ENCODE peak calls at places on chromosomes 7 and 10, in nine cellular contexts. I is H7; P is ureter; L is sigmoid colon; N is PC-3; H is tibial artery; Z is activated T-cell treated with anti-CD3 and anti-CD28 coated beads for 1 hour; U is aorta; K is stimulated activated CD8-positive, alpha-beta memory T cell treated with anti-CD3 and anti-CD28 coated beads, Interleukin-12 subunit alpha, Interleukin-12 subunit beta, amount 100 ng/mL, for 4 hours. D is an unnamed sample.

GRCh38 chr10:44498222-44498621 is 113.3 kb upstream of the CXCL12 start:
- DNase-seq in U (no peak), K (no peak), N (no peak), L (no peak), H (no peak), I (no peak), P (no peak), Z (no peak), D (no peak)

GRCh38 chr7:70133291-70133690 is 535.0 kb downstream of the AUTS2 start:
- DNase-seq in P (no peak), L (no peak), Z (no peak), U (no peak), N (no peak), K (no peak), I (no peak), H (no peak), D (peak)

GRCh38 chr7:48528689-48529088 is 357.4 kb downstream of the ABCA13 start:
- DNase-seq in Z (no peak), L (no peak), I (peak), K (no peak), H (no peak), U (no peak), P (no peak), N (no peak), D (peak)

GRCh38 chr10:66322261-66322660 is 603.6 kb upstream of the LRRTM3 start:
- DNase-seq in P (no peak), K (no peak), N (peak), U (no peak), H (no peak), I (no peak), L (no peak), Z (no peak), D (no peak)

GRCh38 chr7:24755541-24756416 is 1.5 kb downstream of the GSDME start:
- DNase-seq in P (peak), K (no peak), Z (no peak), U (no peak), N (peak), H (no peak), I (no peak), L (no peak), D (no peak)

GRCh38 chr7:79593819-79594218 is 140.4 kb upstream of the MAGI2 start:
- DNase-seq in U (no peak), L (no peak), P (no peak), Z (no peak), I (no peak), N (peak), H (no peak), K (no peak), D (peak)

GRCh38 chr7:76206633-76207032 is 4.9 kb downstream of the SRRM3 start:
- DNase-seq in N (no peak), K (no peak), I (peak), P (no peak), Z (no peak), H (no peak), U (no peak), L (no peak), D (no peak)

GRCh38 chr10:126924180-126924914 is 19.1 kb downstream of the DOCK1 start:
- DNase-seq in H (no peak), K (no peak), N (no peak), I (no peak), U (no peak), Z (no peak), L (no peak), P (no peak), D (no peak)

GRCh38 chr7:139095194-139095659 is 14.3 kb downstream of the ZC3HAV1 start:
- DNase-seq in Z (peak), L (no peak), K (peak), N (no peak), H (no peak), U (no peak), I (peak), P (peak), D (peak)

GRCh38 chr10:88473989-88474883 is 108.9 kb downstream of the RNLS start:
- DNase-seq in K (no peak), Z (no peak), L (no peak), N (no peak), I (no peak), H (no peak), P (no peak), U (no peak), D (peak)

GRCh38 chr7:74256446-74257408 is 2.5 kb upstream of the RFC2 start:
- DNase-seq in I (no peak), U (no peak), K (no peak), H (peak), N (no peak), Z (no peak), P (no peak), L (no peak), D (no peak)

GRCh38 chr10:44974082-44974627 is 4.5 kb downstream of the DEPP1 start:
- DNase-seq in K (no peak), N (no peak), Z (no peak), H (peak), L (peak), P (no peak), I (no peak), U (peak), D (no peak)

GRCh38 chr10:1243486-1244182 is 187.4 kb downstream of the WDR37 start:
- DNase-seq in K (no peak), Z (no peak), U (peak), P (peak), I (peak), N (no peak), H (no peak), L (no peak), D (no peak)

GRCh38 chr10:78038105-78038504 is 4.4 kb downstream of the RPS24 start:
- DNase-seq in P (no peak), K (no peak), U (no peak), Z (no peak), I (no peak), L (no peak), H (no peak), N (peak), D (no peak)

GRCh38 chr10:91694170-91694794 is 61.4 kb upstream of the PPP1R3C start:
- DNase-seq in K (no peak), I (peak), H (no peak), Z (no peak), U (no peak), N (peak), P (no peak), L (no peak), D (peak)

GRCh38 chr7:74575083-74575803 is 82.3 kb upstream of the GTF2I start:
- DNase-seq in Z (no peak), L (no peak), N (peak), H (no peak), U (no peak), P (peak), I (no peak), K (no peak), D (no peak)

GRCh38 chr7:148147438-148147837 is 443.1 kb upstream of the C7orf33 start:
- DNase-seq in Z (no peak), N (no peak), K (no peak), I (no peak), U (no peak), L (no peak), H (no peak), P (no peak), D (no peak)

GRCh38 chr10:77680811-77681210 is 43.2 kb upstream of the KCNMA1 start:
- DNase-seq in K (no peak), Z (no peak), N (no peak), I (no peak), P (peak), H (no peak), U (no peak), L (no peak), D (peak)

GRCh38 chr10:78947226-78947625 is 121.5 kb upstream of the ZMIZ1 start:
- DNase-seq in Z (no peak), P (peak), L (no peak), U (no peak), N (no peak), I (no peak), H (no peak), K (no peak), D (peak)

D was measured in NCI-H69.